ENCODE peak calls at places on chromosome 19, in six cellular contexts. T is left cardiac atrium, Z is B cell, H is MV-4-11, U is PC-3, S is fibroblast of the aortic adventitia. A is an unnamed sample.

GRCh38 chr19:375395-376110 is 31.0 kb upstream of the MIER2 start:
- DNase-seq in H (no peak), S (no peak), T (no peak), U (no peak), Z (no peak), A (no peak)

GRCh38 chr19:1343026-1343425 is 40.7 kb upstream of the NDUFS7 start:
- DNase-seq in Z (no peak), H (no peak), U (no peak), T (no peak), S (peak; percentile 63), A (no peak)

GRCh38 chr19:40954573-40954972 is 36.5 kb upstream of the CYP2B6 start:
- DNase-seq in S (no peak), Z (no peak), H (no peak), U (no peak), T (no peak), A (no peak)

GRCh38 chr19:6730153-6730804 is 7.1 kb downstream of the GPR108 start:
- DNase-seq in T (peak; percentile 83), U (no peak), S (no peak), Z (no peak), H (peak; percentile 42), A (no peak)

GRCh38 chr19:42122691-42123607 is 9.3 kb downstream of the POU2F2 start:
- DNase-seq in H (peak; percentile 11), T (no peak), Z (no peak), S (no peak), U (no peak), A (no peak)

GRCh38 chr19:44925114-44925891 is 10.9 kb downstream of the APOC1 start:
- DNase-seq in H (peak; percentile 98), T (peak; percentile 84), S (peak; percentile 58), U (no peak), Z (no peak), A (peak; percentile 76)

GRCh38 chr19:58388175-58388526 is 1.1 kb downstream of the RPS5 start:
- DNase-seq in U (no peak), H (no peak), Z (peak; percentile 6), S (no peak), T (no peak), A (no peak)

GRCh38 chr19:18220632-18221275 is 5.5 kb downstream of the PDE4C start:
- DNase-seq in S (no peak), H (no peak), Z (peak; percentile 36), U (no peak), T (no peak), A (no peak)

GRCh38 chr19:46296722-46297431 is at the start of gene HIF3A:
- DNase-seq in H (no peak), T (peak; percentile 71), S (no peak), Z (no peak), U (no peak), A (no peak)

GRCh38 chr19:8663920-8664670 is 33.7 kb downstream of the NFILZ start:
- DNase-seq in H (peak; percentile 39), Z (peak; percentile 70), S (no peak), U (no peak), T (no peak), A (no peak)

GRCh38 chr19:54201172-54201701 is 579 bp downstream of the RPS9 start:
- DNase-seq in Z (no peak), H (no peak), S (no peak), T (no peak), U (peak; percentile 2), A (no peak)

GRCh38 chr19:44003461-44004134 is 841 bp downstream of the ZNF230 start:
- DNase-seq in S (peak; percentile 11), T (no peak), H (peak; percentile 92), U (no peak), Z (peak; percentile 17), A (no peak)

A was measured in AG10803.